ENCODE peak calls at places on chromosome 7, in five cellular contexts. One of them, this sample, is unnamed.
A peak's percentile ranks its signal among the peaks of the same experiment; 100 is the strongest.

GRCh38 chr7:43417455-43417854 is 165.5 kb upstream of the STK17A start:
- DNase-seq in mesenchymal stem cell: no peak
- DNase-seq in H1: no peak
- DNase-seq in trophoblast cell: no peak
- DNase-seq in H9: no peak
- DNase-seq in this sample: no peak

GRCh38 chr7:66352071-66352470 is 146.9 kb downstream of the TPST1 start:
- DNase-seq in trophoblast cell: no peak
- DNase-seq in H9: peak; percentile 55
- DNase-seq in H1: peak; percentile 41
- DNase-seq in mesenchymal stem cell: peak; percentile 54
- DNase-seq in this sample: no peak

GRCh38 chr7:134562136-134562535 is 13.2 kb downstream of the AKR1B15 start:
- DNase-seq in H1: no peak
- DNase-seq in trophoblast cell: no peak
- DNase-seq in H9: no peak
- DNase-seq in mesenchymal stem cell: peak; percentile 18
- DNase-seq in this sample: no peak

GRCh38 chr7:121798896-121799295 is 74.1 kb upstream of the PTPRZ1 start:
- DNase-seq in trophoblast cell: no peak
- DNase-seq in H1: peak; percentile 27
- DNase-seq in H9: peak; percentile 56
- DNase-seq in mesenchymal stem cell: no peak
- DNase-seq in this sample: peak; percentile 63

GRCh38 chr7:2451171-2452073 is 24.8 kb downstream of the GRIFIN start:
- DNase-seq in trophoblast cell: peak; percentile 82
- DNase-seq in mesenchymal stem cell: peak; percentile 67
- DNase-seq in H1: peak; percentile 59
- DNase-seq in H9: peak; percentile 90
- DNase-seq in this sample: peak; percentile 75

GRCh38 chr7:89621925-89622641 is 532.2 kb upstream of the STEAP1 start:
- DNase-seq in H9: no peak
- DNase-seq in H1: no peak
- DNase-seq in mesenchymal stem cell: no peak
- DNase-seq in trophoblast cell: no peak
- DNase-seq in this sample: no peak

GRCh38 chr7:129607471-129608120 is 3.9 kb upstream of the NRF1 start:
- DNase-seq in trophoblast cell: peak; percentile 84
- DNase-seq in H9: peak; percentile 58
- DNase-seq in H1: no peak
- DNase-seq in mesenchymal stem cell: peak; percentile 32
- DNase-seq in this sample: no peak

GRCh38 chr7:155001756-155002410 is 1.0 kb downstream of the PAXIP1 start:
- DNase-seq in trophoblast cell: no peak
- DNase-seq in H1: no peak
- DNase-seq in H9: no peak
- DNase-seq in mesenchymal stem cell: peak; percentile 12
- DNase-seq in this sample: no peak

GRCh38 chr7:45202618-45203017 is 45.0 kb downstream of the RAMP3 start:
- DNase-seq in trophoblast cell: no peak
- DNase-seq in mesenchymal stem cell: no peak
- DNase-seq in H1: no peak
- DNase-seq in H9: no peak
- DNase-seq in this sample: no peak

GRCh38 chr7:129845972-129846327 is 106.8 kb downstream of the UBE2H start:
- DNase-seq in trophoblast cell: no peak
- DNase-seq in H1: no peak
- DNase-seq in mesenchymal stem cell: peak; percentile 83
- DNase-seq in H9: no peak
- DNase-seq in this sample: no peak

GRCh38 chr7:155987681-155988080 is 175.4 kb upstream of the SHH start:
- DNase-seq in H9: peak; percentile 4
- DNase-seq in mesenchymal stem cell: no peak
- DNase-seq in H1: no peak
- DNase-seq in trophoblast cell: no peak
- DNase-seq in this sample: no peak

GRCh38 chr7:44484482-44485313 is 5.8 kb downstream of the NUDCD3 start:
- DNase-seq in mesenchymal stem cell: no peak
- DNase-seq in H9: no peak
- DNase-seq in trophoblast cell: no peak
- DNase-seq in H1: no peak
- DNase-seq in this sample: no peak

GRCh38 chr7:29485376-29486190 is 78.1 kb upstream of the PRR15 start:
- DNase-seq in mesenchymal stem cell: no peak
- DNase-seq in H1: no peak
- DNase-seq in H9: no peak
- DNase-seq in trophoblast cell: no peak
- DNase-seq in this sample: no peak

GRCh38 chr7:29483219-29484104 is 80.2 kb upstream of the PRR15 start:
- DNase-seq in mesenchymal stem cell: peak; percentile 52
- DNase-seq in H1: no peak
- DNase-seq in H9: no peak
- DNase-seq in trophoblast cell: no peak
- DNase-seq in this sample: no peak

GRCh38 chr7:29482056-29482455 is 81.6 kb upstream of the PRR15 start:
- DNase-seq in trophoblast cell: no peak
- DNase-seq in H9: no peak
- DNase-seq in H1: no peak
- DNase-seq in mesenchymal stem cell: no peak
- DNase-seq in this sample: no peak

GRCh38 chr7:29486191-29486700 is 77.4 kb upstream of the PRR15 start:
- DNase-seq in mesenchymal stem cell: no peak
- DNase-seq in trophoblast cell: no peak
- DNase-seq in H9: no peak
- DNase-seq in H1: no peak
- DNase-seq in this sample: no peak

DNA sequence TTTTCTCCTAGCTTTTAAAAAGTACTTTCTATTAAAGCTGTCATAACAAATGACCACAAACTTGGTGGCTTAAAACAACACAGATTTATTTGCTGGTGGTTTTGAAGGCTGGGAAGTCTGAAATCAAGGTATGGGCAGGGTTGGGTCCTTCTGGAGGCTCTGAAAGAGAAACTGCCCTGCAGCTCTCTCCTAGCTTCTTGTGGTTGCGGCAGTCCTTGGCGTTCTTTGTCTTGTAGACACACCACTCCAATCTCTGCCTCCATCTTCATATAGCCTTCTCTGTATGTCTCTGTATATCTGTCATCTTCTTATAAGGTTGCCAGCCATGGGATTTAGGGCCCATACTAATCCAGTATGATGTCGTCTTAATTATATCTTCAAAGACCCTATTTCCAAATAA is 79.4 kb upstream of the PRR15 start:
- DNase-seq in mesenchymal stem cell: no peak
- DNase-seq in H9: no peak
- DNase-seq in H1: no peak
- DNase-seq in trophoblast cell: no peak
- DNase-seq in this sample: no peak
- H2BK12ac ChIP-seq in mesenchymal stem cell: no peak overlapping the region
- H2BK12ac ChIP-seq in H9: no peak overlapping the region
- H2BK12ac ChIP-seq in H1: no peak overlapping the region
- H2BK12ac ChIP-seq in trophoblast cell: no peak overlapping the region
- H2BK12ac ChIP-seq in this sample: no peak overlapping the region

GRCh38 chr7:93943816-93944540 is 22.4 kb downstream of the GNG11 start:
- DNase-seq in H1: no peak
- DNase-seq in H9: no peak
- DNase-seq in trophoblast cell: no peak
- DNase-seq in mesenchymal stem cell: no peak
- DNase-seq in this sample: no peak
- H4K8ac ChIP-seq in H1: no peak overlapping the region
- H4K8ac ChIP-seq in H9: no peak overlapping the region
- H4K8ac ChIP-seq in trophoblast cell: no peak overlapping the region
- H4K8ac ChIP-seq in mesenchymal stem cell: no peak overlapping the region
- H4K8ac ChIP-seq in this sample: no peak overlapping the region

GRCh38 chr7:142511801-142512200 is 237.5 kb upstream of the PRSS1 start:
- DNase-seq in trophoblast cell: no peak
- DNase-seq in H1: no peak
- DNase-seq in H9: no peak
- DNase-seq in mesenchymal stem cell: no peak
- DNase-seq in this sample: no peak
- H2BK12ac ChIP-seq in trophoblast cell: no peak overlapping the region
- H2BK12ac ChIP-seq in H1: no peak overlapping the region
- H2BK12ac ChIP-seq in H9: no peak overlapping the region
- H2BK12ac ChIP-seq in mesenchymal stem cell: no peak overlapping the region
- H2BK12ac ChIP-seq in this sample: no peak overlapping the region

GRCh38 chr7:71290382-71290781 is 158.4 kb downstream of the GALNT17 start:
- DNase-seq in trophoblast cell: no peak
- DNase-seq in H1: no peak
- DNase-seq in H9: no peak
- DNase-seq in mesenchymal stem cell: no peak
- DNase-seq in this sample: no peak

GRCh38 chr7:71285614-71286013 is 153.7 kb downstream of the GALNT17 start:
- DNase-seq in mesenchymal stem cell: no peak
- DNase-seq in trophoblast cell: no peak
- DNase-seq in H1: no peak
- DNase-seq in H9: no peak
- DNase-seq in this sample: no peak

GRCh38 chr7:71286336-71286735 is 154.4 kb downstream of the GALNT17 start:
- DNase-seq in mesenchymal stem cell: no peak
- DNase-seq in trophoblast cell: no peak
- DNase-seq in H1: no peak
- DNase-seq in H9: no peak
- DNase-seq in this sample: no peak

GRCh38 chr7:71283802-71284201 is 151.9 kb downstream of the GALNT17 start:
- DNase-seq in H1: no peak
- DNase-seq in mesenchymal stem cell: no peak
- DNase-seq in H9: no peak
- DNase-seq in trophoblast cell: no peak
- DNase-seq in this sample: no peak

GRCh38 chr7:71286924-71287323 is 155.0 kb downstream of the GALNT17 start:
- DNase-seq in trophoblast cell: no peak
- DNase-seq in H9: no peak
- DNase-seq in mesenchymal stem cell: no peak
- DNase-seq in H1: no peak
- DNase-seq in this sample: no peak
- H4K8ac ChIP-seq in trophoblast cell: no peak overlapping the region
- H4K8ac ChIP-seq in H9: no peak overlapping the region
- H4K8ac ChIP-seq in mesenchymal stem cell: no peak overlapping the region
- H4K8ac ChIP-seq in H1: no peak overlapping the region
- H4K8ac ChIP-seq in this sample: no peak overlapping the region

GRCh38 chr7:157618091-157618726 is 281.4 kb downstream of the DNAJB6 start:
- DNase-seq in H9: no peak
- DNase-seq in H1: no peak
- DNase-seq in trophoblast cell: no peak
- DNase-seq in mesenchymal stem cell: no peak
- DNase-seq in this sample: no peak
- H2BK12ac ChIP-seq in H9: no peak overlapping the region
- H2BK12ac ChIP-seq in H1: no peak overlapping the region
- H2BK12ac ChIP-seq in trophoblast cell: no peak overlapping the region
- H2BK12ac ChIP-seq in mesenchymal stem cell: no peak overlapping the region
- H2BK12ac ChIP-seq in this sample: no peak overlapping the region

GRCh38 chr7:76392531-76393115 is 16.9 kb downstream of the SSC4D start:
- DNase-seq in mesenchymal stem cell: no peak
- DNase-seq in trophoblast cell: no peak
- DNase-seq in H9: no peak
- DNase-seq in H1: no peak
- DNase-seq in this sample: no peak
- H4K8ac ChIP-seq in mesenchymal stem cell: peak overlapping the region; percentile 10
- H4K8ac ChIP-seq in trophoblast cell: peak overlapping the region; percentile 20
- H4K8ac ChIP-seq in H9: no peak overlapping the region
- H4K8ac ChIP-seq in H1: no peak overlapping the region
- H4K8ac ChIP-seq in this sample: no peak overlapping the region